ENCODE peak calls at places on chromosome 13, in ten cellular contexts. S, P, F, M, C, B, X, I, E and Q are unnamed samples.

GRCh38 chr13:66723606-66724005 is 506.5 kb downstream of the PCDH9 start:
- DNase-seq in X (no peak), B (no peak), F (no peak), E (no peak), C (no peak), M (no peak), I (no peak), P (no peak), S (no peak), Q (no peak)

GRCh38 chr13:30908416-30908980 is 2.4 kb downstream of the MEDAG start:
- DNase-seq in X (no peak), M (no peak), F (peak), E (no peak), I (no peak), B (no peak), P (no peak), C (no peak), S (no peak), Q (no peak)

GRCh38 chr13:103671547-103671946 is 605.3 kb upstream of the SLC10A2 start:
- DNase-seq in C (no peak), P (no peak), M (no peak), B (no peak), E (no peak), S (no peak), I (no peak), F (no peak), X (no peak), Q (no peak)

GRCh38 chr13:31538067-31539042 is 201.0 kb upstream of the RXFP2 start:
- DNase-seq in E (peak), X (peak), M (no peak), P (no peak), I (no peak), B (no peak), F (peak), C (no peak), S (peak), Q (peak)

GRCh38 chr13:95349267-95349666 is 48.0 kb upstream of the ABCC4 start:
- DNase-seq in M (no peak), F (no peak), I (no peak), X (no peak), S (no peak), E (no peak), C (no peak), P (no peak), B (no peak), Q (no peak)

GRCh38 chr13:64758520-64758919 is 2471.6 kb downstream of the PCDH9 start:
- DNase-seq in B (no peak), S (no peak), P (no peak), F (peak), M (peak), I (no peak), X (no peak), E (no peak), C (no peak), Q (peak)

GRCh38 chr13:91592050-91593014 is 193.9 kb downstream of the GPC5 start:
- DNase-seq in F (no peak), I (no peak), B (no peak), E (no peak), P (no peak), C (no peak), S (no peak), M (no peak), X (no peak), Q (no peak)

GRCh38 chr13:21061077-21061945 is at the start of gene LATS2:
- DNase-seq in F (peak), M (peak), X (peak), E (peak), I (peak), C (peak), S (peak), B (peak), P (peak), Q (peak)

GRCh38 chr13:38564751-38565150 is 122.1 kb upstream of the FREM2 start:
- DNase-seq in F (no peak), C (no peak), X (peak), B (no peak), E (no peak), S (no peak), I (no peak), P (no peak), M (no peak), Q (no peak)

GRCh38 chr13:110705356-110705825 is 525 bp downstream of the CARS2 start:
- DNase-seq in E (no peak), F (no peak), X (no peak), S (no peak), M (no peak), P (no peak), C (no peak), I (no peak), B (no peak), Q (no peak)

GRCh38 chr13:110137677-110138008 is 169.3 kb downstream of the COL4A1 start:
- DNase-seq in X (peak), E (peak), P (peak), S (peak), M (no peak), F (peak), I (no peak), B (peak), C (peak), Q (no peak)

GRCh38 chr13:23753523-23753922 is 135.7 kb downstream of the MIPEP start:
- DNase-seq in B (no peak), C (no peak), M (no peak), P (no peak), I (no peak), S (peak), E (no peak), X (no peak), F (no peak), Q (no peak)

GRCh38 chr13:99296270-99296865 is 10.8 kb downstream of the GPR183 start:
- DNase-seq in S (no peak), C (no peak), P (no peak), X (no peak), I (no peak), F (no peak), E (no peak), B (no peak), M (no peak), Q (no peak)

GRCh38 chr13:78383899-78384298 is 219.5 kb downstream of the POU4F1 start:
- DNase-seq in S (no peak), X (no peak), M (no peak), P (no peak), I (no peak), C (no peak), E (no peak), F (no peak), B (no peak), Q (no peak)

GRCh38 chr13:22114630-22115311 is 443.9 kb downstream of the FGF9 start:
- DNase-seq in I (no peak), E (no peak), B (peak), C (peak), P (peak), M (no peak), F (peak), X (no peak), S (peak), Q (no peak)

GRCh38 chr13:31610270-31610998 is 128.9 kb upstream of the RXFP2 start:
- DNase-seq in M (no peak), X (no peak), I (no peak), P (no peak), B (no peak), C (no peak), S (no peak), E (no peak), F (no peak), Q (no peak)

GRCh38 chr13:30020726-30021312 is 170.4 kb upstream of the UBL3 start:
- DNase-seq in P (no peak), S (no peak), B (no peak), M (no peak), C (no peak), X (no peak), E (no peak), F (peak), I (no peak), Q (no peak)

GRCh38 chr13:39417643-39418042 is 185.3 kb downstream of the LHFPL6 start:
- DNase-seq in X (no peak), C (no peak), F (peak), E (no peak), M (peak), B (no peak), P (no peak), S (no peak), I (peak), Q (no peak)

GRCh38 chr13:101977475-101977874 is 424.4 kb downstream of the FGF14 start:
- DNase-seq in X (no peak), B (no peak), E (no peak), C (no peak), F (no peak), M (no peak), S (no peak), I (no peak), P (no peak), Q (no peak)

GRCh38 chr13:67299072-67299635 is 69.0 kb upstream of the PCDH9 start:
- DNase-seq in C (no peak), I (peak), S (no peak), X (no peak), M (no peak), B (no peak), E (no peak), F (peak), P (no peak), Q (no peak)

GRCh38 chr13:37481005-37481857 is 117.3 kb downstream of the POSTN start:
- DNase-seq in C (no peak), M (no peak), S (no peak), F (peak), I (no peak), X (peak), B (no peak), E (peak), P (no peak), Q (no peak)